ENCODE peak calls at places on chromosomes 12 and 14, in five cellular contexts. L, H, C, Z and R are unnamed samples.
A peak's percentile ranks its signal among the peaks of the same experiment; 100 is the strongest.

GRCh38 chr12:105888696-105889095 is 250.1 kb downstream of the NUAK1 start:
- DNase-seq in Z (peak; percentile 30), L (no peak), C (no peak), H (no peak), R (no peak)

GRCh38 chr12:47360771-47361388 is 281.1 kb upstream of the AMIGO2 start:
- DNase-seq in L (peak; percentile 23), Z (no peak), H (no peak), C (peak; percentile 13), R (no peak)

GRCh38 chr12:122961551-122962329 is 4.5 kb downstream of the ABCB9 start:
- DNase-seq in C (no peak), L (no peak), Z (no peak), H (no peak), R (no peak)

GRCh38 chr12:87233636-87234035 is 795.6 kb downstream of the C12orf50 start:
- DNase-seq in Z (peak; percentile 25), L (no peak), H (no peak), C (no peak), R (no peak)

GRCh38 chr12:117076410-117077372 is 22.5 kb downstream of the TESC start:
- DNase-seq in C (peak; percentile 76), Z (no peak), H (no peak), L (no peak), R (no peak)

GRCh38 chr12:114018669-114019068 is 52.5 kb upstream of the RBM19 start:
- DNase-seq in L (no peak), C (peak; percentile 45), H (no peak), Z (peak; percentile 21), R (no peak)

GRCh38 chr12:65728348-65728912 is 95.9 kb upstream of the HMGA2 start:
- DNase-seq in C (no peak), L (no peak), H (no peak), Z (no peak), R (no peak)

GRCh38 chr12:43147893-43148292 is 404.1 kb downstream of the ADAMTS20 start:
- DNase-seq in C (no peak), L (no peak), H (no peak), Z (peak; percentile 1), R (no peak)

GRCh38 chr14:22977434-22977683 is 5.0 kb downstream of the AJUBA start:
- DNase-seq in C (no peak), H (no peak), Z (no peak), L (no peak), R (no peak)

GRCh38 chr14:25011095-25011494 is 38.9 kb downstream of the STXBP6 start:
- DNase-seq in Z (no peak), L (no peak), H (no peak), C (no peak), R (no peak)

GRCh38 chr14:71308671-71309070 is 401.4 kb downstream of the PCNX1 start:
- DNase-seq in L (no peak), H (no peak), C (no peak), Z (no peak), R (no peak)

GRCh38 chr12:126700115-126700514 is 1566.9 kb upstream of the TMEM132C start:
- DNase-seq in Z (no peak), H (no peak), L (no peak), C (no peak), R (no peak)

GRCh38 chr12:41943671-41944070 is 201.0 kb downstream of the GXYLT1 start:
- DNase-seq in Z (no peak), C (no peak), H (no peak), L (no peak), R (no peak)

GRCh38 chr12:116172224-116172849 is 105.2 kb downstream of the MED13L start:
- DNase-seq in Z (no peak), L (peak; percentile 10), H (no peak), C (no peak), R (no peak)

GRCh38 chr14:75981426-75981825 is 369 bp downstream of the TGFB3 start:
- DNase-seq in C (peak; percentile 72), L (no peak), H (no peak), Z (no peak), R (peak; percentile 68)

GRCh38 chr12:2895511-2895910 is 4.8 kb downstream of the TULP3 start:
- DNase-seq in Z (no peak), L (no peak), C (no peak), H (no peak), R (no peak)

GRCh38 chr14:81555051-81555450 is 21.4 kb upstream of the SEL1L start:
- DNase-seq in C (no peak), Z (no peak), H (no peak), L (no peak), R (no peak)

GRCh38 chr12:93785262-93786010 is 108.3 kb downstream of the CRADD start:
- DNase-seq in C (no peak), L (peak; percentile 28), Z (peak; percentile 97), H (peak; percentile 50), R (peak; percentile 82)

GRCh38 chr14:52369305-52369781 is 55.2 kb downstream of the PTGER2 start:
- DNase-seq in Z (peak; percentile 54), C (no peak), H (peak; percentile 53), L (no peak), R (no peak)

GRCh38 chr12:93813972-93814821 is 137.0 kb downstream of the CRADD start:
- DNase-seq in L (no peak), Z (peak; percentile 94), C (no peak), H (peak; percentile 90), R (peak; percentile 97)

GRCh38 chr12:111482464-111482863 is 76.7 kb downstream of the SH2B3 start:
- DNase-seq in H (no peak), C (no peak), L (no peak), Z (no peak), R (no peak)

GRCh38 chr12:1611775-1612174 is 17.3 kb upstream of the WNT5B start:
- DNase-seq in H (no peak), Z (peak; percentile 95), C (no peak), L (no peak), R (no peak)

GRCh38 chr12:50581226-50582184 is 76.7 kb downstream of the DIP2B start:
- DNase-seq in H (no peak), L (no peak), Z (peak; percentile 93), C (peak; percentile 20), R (no peak)

GRCh38 chr14:91374897-91375747 is 42.5 kb downstream of the CCDC88C start:
- DNase-seq in L (no peak), H (no peak), Z (no peak), C (peak; percentile 84), R (no peak)

GRCh38 chr12:50627491-50627890 is 122.7 kb downstream of the DIP2B start:
- DNase-seq in L (no peak), H (no peak), C (no peak), Z (no peak), R (no peak)

GRCh38 chr12:24562761-24563392 is 386.0 kb downstream of the BCAT1 start:
- DNase-seq in H (peak; percentile 62), C (peak; percentile 31), Z (peak; percentile 54), L (no peak), R (no peak)

GRCh38 chr14:61661471-61661988 is 33.8 kb upstream of the HIF1A start:
- DNase-seq in C (no peak), L (no peak), H (no peak), Z (peak; percentile 58), R (no peak)